ENCODE peak calls at places on chromosomes 4 and X, in five cellular contexts. H is transverse colon; S is LoVo; M is activated CD8-positive, alpha-beta T cell treated with anti-CD3 and anti-CD28 coated beads, Interleukin-2, amount 10 ng/mL, durations not matched to agents 7 days and 5 days; T is iris pigment epithelial cell. J is an unnamed sample.
A peak's percentile ranks its signal among the peaks of the same experiment; 100 is the strongest.

GRCh38 chr4:157221895-157222763 is 1.6 kb downstream of the GRIA2 start:
- DNase-seq in H (no peak), S (no peak), M (no peak), T (peak; percentile 3), J (no peak)

GRCh38 chr4:165129924-165130323 is 17.3 kb upstream of the TMEM192 start:
- DNase-seq in H (no peak), S (no peak), M (no peak), T (no peak), J (no peak)

GRCh38 chr4:139223682-139224317 is 46.8 kb upstream of the ELF2 start:
- DNase-seq in H (no peak), S (no peak), M (no peak), T (peak; percentile 79), J (no peak)

GRCh38 chr4:149164282-149164681 is 651.4 kb downstream of the IQCM start:
- DNase-seq in H (no peak), S (no peak), M (no peak), T (peak; percentile 82), J (no peak)

GRCh38 chr4:40065010-40065409 is 8.4 kb downstream of the N4BP2 start:
- DNase-seq in H (no peak), S (no peak), M (no peak), T (no peak), J (no peak)

GRCh38 chrX:137431693-137432488 is 134.0 kb upstream of the ZIC3 start:
- DNase-seq in H (no peak), S (no peak), M (no peak), T (no peak), J (no peak)

GRCh38 chrX:68710870-68711576 is 63.6 kb downstream of the STARD8 start:
- DNase-seq in H (no peak), S (peak; percentile 2), M (peak; percentile 21), T (peak; percentile 41), J (peak; percentile 52)

GRCh38 chr4:144782345-144782744 is 136.4 kb downstream of the HHIP start:
- DNase-seq in H (no peak), S (no peak), M (no peak), T (peak; percentile 1), J (no peak)

GRCh38 chr4:93243262-93243661 is 585.3 kb upstream of the ATOH1 start:
- DNase-seq in H (no peak), S (no peak), M (no peak), T (no peak), J (no peak)

GRCh38 chr4:105619193-105619931 is 66.9 kb downstream of the ARHGEF38 start:
- DNase-seq in H (peak; percentile 64), S (no peak), M (no peak), T (no peak), J (peak; percentile 96)

GRCh38 chrX:6810796-6811195 is 275.9 kb upstream of the VCX3A start:
- DNase-seq in H (no peak), S (no peak), M (no peak), T (no peak), J (no peak)

GRCh38 chrX:37357436-37357835 is 8.3 kb downstream of the PRRG1 start:
- DNase-seq in H (no peak), S (no peak), M (no peak), T (peak; percentile 31), J (no peak)

GRCh38 chr4:83340692-83341343 is 6.2 kb upstream of the HPSE start:
- DNase-seq in H (no peak), S (no peak), M (peak; percentile 77), T (no peak), J (no peak)

GRCh38 chr4:186728631-186729271 is 5.1 kb upstream of the FAT1 start:
- DNase-seq in H (no peak), S (peak; percentile 85), M (no peak), T (peak; percentile 36), J (no peak)

GRCh38 chr4:165540206-165540865 is 161.5 kb downstream of the CPE start:
- DNase-seq in H (no peak), S (peak; percentile 43), M (peak; percentile 24), T (no peak), J (no peak)

GRCh38 chrX:13825178-13825762 is 8.4 kb upstream of the GPM6B start:
- DNase-seq in H (no peak), S (no peak), M (no peak), T (no peak), J (no peak)

GRCh38 chr4:176005766-176006165 is 59.9 kb upstream of the WDR17 start:
- DNase-seq in H (no peak), S (no peak), M (no peak), T (no peak), J (no peak)

GRCh38 chr4:102174800-102175199 is 170.5 kb downstream of the SLC39A8 start:
- DNase-seq in H (no peak), S (no peak), M (no peak), T (peak; percentile 88), J (no peak)

GRCh38 chrX:150769408-150769807 is 76.2 kb downstream of the MTMR1 start:
- DNase-seq in H (no peak), S (no peak), M (no peak), T (no peak), J (no peak)

GRCh38 chrX:38313190-38313589 is 14.1 kb downstream of the RPGR start:
- DNase-seq in H (no peak), S (no peak), M (no peak), T (peak; percentile 54), J (no peak)

GRCh38 chrX:134520860-134521390 is 61.0 kb downstream of the HPRT1 start:
- DNase-seq in H (peak; percentile 23), S (peak; percentile 26), M (peak; percentile 27), T (peak; percentile 69), J (no peak)

J was measured in stomach.